ENCODE peak calls at places on chromosomes 5 and 9, in four cellular contexts. G is NCI-H748 treated with DMSO at 0.1 percent for 48 hours, V is trophoblast cell, R is iris pigment epithelial cell. Q is an unnamed sample.

GRCh38 chr5:87151547-87151946 is 116.1 kb upstream of the RASA1 start:
- DNase-seq in G (no peak), V (no peak), R (peak; percentile 96), Q (no peak)

GRCh38 chr5:142246263-142246662 is 78.6 kb downstream of the SPRY4 start:
- DNase-seq in G (no peak), V (no peak), R (peak; percentile 78), Q (no peak)

GRCh38 chr9:121958530-121958929 is 134.6 kb downstream of the TTLL11 start:
- DNase-seq in G (no peak), V (no peak), R (peak; percentile 47), Q (no peak)

GRCh38 chr9:125444956-125445506 is 183.4 kb downstream of the GAPVD1 start:
- DNase-seq in G (no peak), V (no peak), R (no peak), Q (no peak)

GRCh38 chr5:114928644-114929462 is 240.9 kb downstream of the TRIM36 start:
- DNase-seq in G (no peak), V (no peak), R (no peak), Q (no peak)

GRCh38 chr5:31232273-31232888 is 38.9 kb downstream of the CDH6 start:
- DNase-seq in G (peak; percentile 88), V (no peak), R (peak; percentile 71), Q (peak; percentile 68)

GRCh38 chr5:68479524-68479923 is 264.0 kb downstream of the PIK3R1 start:
- DNase-seq in G (no peak), V (no peak), R (no peak), Q (no peak)

GRCh38 chr9:116144038-116144437 is 9.6 kb upstream of the PAPPA start:
- DNase-seq in G (no peak), V (no peak), R (peak; percentile 86), Q (no peak)

GRCh38 chr5:76426391-76426802 is 23.3 kb downstream of the IQGAP2 start:
- DNase-seq in G (no peak), V (no peak), R (no peak), Q (no peak)

GRCh38 chr5:23042231-23042630 is 189.1 kb upstream of the CDH12 start:
- DNase-seq in G (no peak), V (no peak), R (no peak), Q (no peak)

GRCh38 chr9:22157831-22158230 is 148.7 kb upstream of the CDKN2B start:
- DNase-seq in G (no peak), V (no peak), R (no peak), Q (no peak)

GRCh38 chr9:87290241-87290700 is 207.4 kb upstream of the DAPK1 start:
- DNase-seq in G (no peak), V (no peak), R (no peak), Q (no peak)

GRCh38 chr5:96881511-96882115 is 5.3 kb downstream of the ERAP2 start:
- DNase-seq in G (no peak), V (no peak), R (peak; percentile 90), Q (no peak)

GRCh38 chr5:123543438-123543837 is 31.5 kb downstream of the CSNK1G3 start:
- DNase-seq in G (no peak), V (no peak), R (no peak), Q (no peak)

GRCh38 chr5:71767661-71768060 is 48.6 kb downstream of the CARTPT start:
- DNase-seq in G (no peak), V (no peak), R (peak; percentile 18), Q (no peak)

GRCh38 chr5:14406554-14406849 is 175.1 kb upstream of the OTULINL start:
- DNase-seq in G (no peak), V (peak; percentile 19), R (peak; percentile 94), Q (no peak)

GRCh38 chr9:92917176-92917800 is 30.0 kb upstream of the FGD3 start:
- DNase-seq in G (no peak), V (no peak), R (no peak), Q (no peak)

GRCh38 chr9:93295031-93295430 is 111.1 kb downstream of the WNK2 start:
- DNase-seq in G (no peak), V (no peak), R (no peak), Q (no peak)

GRCh38 chr9:100058699-100059579 is 39.9 kb downstream of the ERP44 start:
- DNase-seq in G (no peak), V (no peak), R (no peak), Q (no peak)

GRCh38 chr5:150138551-150139265 is 16.9 kb downstream of the PDGFRB start:
- DNase-seq in G (no peak), V (no peak), R (peak; percentile 92), Q (no peak)

GRCh38 chr5:73446631-73447233 is 1.8 kb downstream of the FOXD1 start:
- DNase-seq in G (no peak), V (no peak), R (no peak), Q (no peak)

GRCh38 chr9:71487046-71487445 is 281.3 kb downstream of the CEMIP2 start:
- DNase-seq in G (no peak), V (no peak), R (no peak), Q (no peak)

GRCh38 chr5:108687599-108688220 is 60.0 kb upstream of the FER start:
- DNase-seq in G (no peak), V (no peak), R (no peak), Q (no peak)

GRCh38 chr9:83056911-83057310 is 6.0 kb downstream of the RASEF start:
- DNase-seq in G (no peak), V (no peak), R (no peak), Q (no peak)

GRCh38 chr5:137415231-137415681 is 83.9 kb downstream of the SPOCK1 start:
- DNase-seq in G (no peak), V (no peak), R (peak; percentile 46), Q (no peak)

GRCh38 chr9:8329561-8330283 is 530.1 kb upstream of the DMAC1 start:
- DNase-seq in G (peak; percentile 94), V (no peak), R (no peak), Q (peak; percentile 62)

GRCh38 chr9:96293481-96293880 is 8.5 kb downstream of the HSD17B3 start:
- DNase-seq in G (no peak), V (no peak), R (peak; percentile 65), Q (no peak)

GRCh38 chr5:139593716-139594319 is 32.7 kb downstream of the UBE2D2 start:
- DNase-seq in G (no peak), V (peak; percentile 28), R (peak; percentile 62), Q (no peak)

GRCh38 chr5:99900302-99900811 is 634.8 kb upstream of the FAM174A start:
- DNase-seq in G (no peak), V (no peak), R (peak; percentile 32), Q (no peak)

GRCh38 chr5:83721878-83722779 is 1.5 kb upstream of the HAPLN1 start:
- DNase-seq in G (peak; percentile 85), V (peak; percentile 5), R (peak; percentile 80), Q (peak; percentile 39)

GRCh38 chr5:126676195-126676624 is 75.5 kb downstream of the PHAX start:
- DNase-seq in G (peak; percentile 69), V (peak; percentile 56), R (peak; percentile 53), Q (no peak)

GRCh38 chr5:54603372-54603771 is 85.8 kb downstream of the SNX18 start:
- DNase-seq in G (no peak), V (no peak), R (no peak), Q (no peak)

GRCh38 chr5:74829413-74829812 is 36.8 kb downstream of the FAM169A start:
- DNase-seq in G (no peak), V (no peak), R (no peak), Q (no peak)

GRCh38 chr9:34171753-34172535 is 6.9 kb upstream of the UBAP1 start:
- DNase-seq in G (no peak), V (no peak), R (no peak), Q (no peak)